ENCODE peak calls at places on chromosome 15, in five cellular contexts. Y is psoas muscle, F is omental fat pad, H is SK-N-MC, J is body of pancreas. G is an unnamed sample.

GRCh38 chr15:88605507-88606436 is 15.4 kb upstream of the AEN start:
- DNase-seq in H (no peak), J (peak; percentile 64), Y (peak; percentile 53), F (no peak), G (no peak)

GRCh38 chr15:52491460-52491859 is 37.2 kb downstream of the MYO5A start:
- DNase-seq in H (no peak), J (no peak), Y (no peak), F (no peak), G (no peak)

GRCh38 chr15:74983725-74984231 is 11.6 kb upstream of the SCAMP5 start:
- DNase-seq in Y (no peak), J (no peak), F (no peak), H (no peak), G (no peak)

GRCh38 chr15:48427960-48428547 is 96.8 kb downstream of the DUT start:
- DNase-seq in F (no peak), Y (no peak), J (no peak), H (no peak), G (no peak)

GRCh38 chr15:80275946-80276345 is 23.9 kb upstream of the CTXND1 start:
- DNase-seq in H (no peak), J (no peak), Y (no peak), F (no peak), G (no peak)

GRCh38 chr15:52663895-52664294 is 15.3 kb downstream of the ATOSA start:
- DNase-seq in F (no peak), H (no peak), Y (no peak), J (no peak), G (no peak)

GRCh38 chr15:30940359-30940758 is 36.6 kb downstream of the FAN1 start:
- DNase-seq in F (no peak), J (no peak), Y (no peak), H (no peak), G (no peak)

GRCh38 chr15:64574220-64574994 is 114.0 kb downstream of the ZNF609 start:
- DNase-seq in Y (no peak), J (no peak), H (no peak), F (no peak), G (no peak)

GRCh38 chr15:57544840-57545239 is 46.9 kb upstream of the MYZAP start:
- DNase-seq in H (no peak), Y (no peak), F (no peak), J (no peak), G (no peak)

GRCh38 chr15:95192923-95193322 is 961.6 kb downstream of the MCTP2 start:
- DNase-seq in Y (no peak), J (no peak), H (no peak), F (no peak), G (no peak)

GRCh38 chr15:52785672-52786406 is 4.3 kb downstream of the ONECUT1 start:
- DNase-seq in H (no peak), F (no peak), Y (no peak), J (peak; percentile 67), G (no peak)

GRCh38 chr15:63354771-63355650 is 26.6 kb downstream of the CA12 start:
- DNase-seq in F (no peak), J (no peak), H (no peak), Y (no peak), G (no peak)

G was measured in lower leg skin.